ENCODE peak calls at places on chromosomes 4 and X, in five cellular contexts. J is fibroblast of lung; Q is CD4-positive, CD25-positive, alpha-beta regulatory T cell; O is colonic mucosa; G is heart right ventricle. U is an unnamed sample. For H3K27me3, H3K9me3 and H3K4me1, the result is how much of the 10 kb centered on the place peaks cover.

GRCh38 chr4:26342328-26343040 is 21.7 kb downstream of the RBPJ start:
- DNase-seq in G (no peak), Q (no peak), O (no peak), J (peak), U (no peak)

GRCh38 chr4:154078504-154079350 is 289.8 kb upstream of the SFRP2 start:
- DNase-seq in J (no peak), G (no peak), O (no peak), Q (no peak), U (no peak)

GRCh38 chrX:120857240-120857639 is 18.4 kb downstream of the CT47B1 start:
- DNase-seq in Q (peak), J (no peak), O (no peak), G (no peak), U (no peak)

GRCh38 chr4:23130845-23131244 is 438.1 kb downstream of the GBA3 start:
- DNase-seq in O (no peak), Q (no peak), J (no peak), G (no peak), U (no peak)

GRCh38 chr4:25367004-25367621 is 9.9 kb upstream of the ANAPC4 start:
- DNase-seq in O (no peak), J (peak), G (no peak), Q (peak), U (no peak)

GRCh38 chr4:108168672-108169562 is at the start of gene LEF1:
- DNase-seq in J (peak), G (no peak), Q (peak), O (peak), U (peak)

GRCh38 chrX:2451456-2452316 is 49.1 kb downstream of the DHRSX start:
- DNase-seq in Q (no peak), O (no peak), J (peak), G (no peak), U (no peak)

GRCh38 chrX:151624677-151625076 is 61.2 kb downstream of the PASD1 start:
- DNase-seq in G (no peak), Q (no peak), J (no peak), O (no peak), U (no peak)

GRCh38 chr4:98612318-98613250 is 45.8 kb downstream of the TSPAN5 start:
- DNase-seq in O (no peak), Q (no peak), J (peak), G (no peak), U (no peak)

GRCh38 chr4:42638993-42639392 is 17.9 kb downstream of the ATP8A1 start:
- DNase-seq in O (no peak), Q (no peak), G (no peak), J (no peak), U (no peak)

GRCh38 chr4:3330682-3331081 is 37.9 kb downstream of the RGS12 start:
- DNase-seq in J (no peak), O (no peak), G (no peak), Q (no peak), U (peak)

GRCh38 chr4:8869002-8869878 is 2.4 kb downstream of the HMX1 start:
- DNase-seq in G (no peak), Q (no peak), O (no peak), J (no peak), U (no peak)

GRCh38 chr4:8871417-8872401 is at the start of gene HMX1:
- DNase-seq in J (no peak), O (no peak), Q (no peak), G (peak), U (no peak)

GRCh38 chr4:8872402-8873291 is 1.0 kb upstream of the HMX1 start:
- DNase-seq in J (no peak), Q (peak), G (no peak), O (no peak), U (no peak)

GRCh38 chr4:8869879-8870646 is 1.6 kb downstream of the HMX1 start:
- DNase-seq in G (no peak), J (no peak), O (no peak), Q (no peak), U (no peak)

GRCh38 chr4:8870647-8871416 is 807 bp downstream of the HMX1 start:
- DNase-seq in Q (no peak), G (no peak), O (no peak), J (no peak), U (no peak)
- H3K27me3 ChIP-seq in Q (under half), G (half or more), O (half or more), J (half or more), U (under half)

DNA sequence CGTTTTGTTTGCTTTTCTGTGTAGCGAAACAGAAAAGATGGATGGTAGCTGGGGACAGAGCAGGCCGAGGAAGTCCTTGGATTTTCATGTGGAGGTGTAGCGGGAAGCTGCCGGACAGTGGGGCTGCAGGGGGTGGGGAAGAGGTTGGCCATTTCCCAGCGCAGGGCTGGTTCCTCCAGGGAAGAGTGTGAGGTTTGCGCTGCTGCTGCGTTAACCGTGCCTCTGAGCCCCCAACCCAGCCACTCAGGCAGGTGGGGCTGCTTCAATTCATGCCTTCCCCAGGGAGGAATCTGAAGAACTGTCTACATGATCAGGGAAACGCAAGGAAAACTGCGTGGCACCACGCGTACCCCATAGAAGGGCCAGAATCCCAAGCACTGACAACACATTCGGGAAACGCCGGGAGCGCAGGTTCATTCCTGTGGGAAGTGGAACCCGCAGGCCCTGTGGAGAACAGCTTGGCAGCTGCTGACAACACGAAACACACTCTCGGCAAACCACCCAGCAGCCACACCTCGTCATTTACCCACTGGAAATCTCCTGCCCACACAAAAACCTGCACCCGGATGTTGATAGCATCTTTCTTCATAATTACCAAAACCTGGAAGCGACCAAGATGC is 57.7 kb downstream of the PCGF3 start:
- DNase-seq in G (no peak), O (no peak), J (no peak), Q (no peak), U (no peak)
- H3K9me3 ChIP-seq in G (under half), O (under half), J (under half), Q (under half), U (under half)

GRCh38 chrX:46576458-46576857 is 2.9 kb downstream of the CHST7 start:
- DNase-seq in Q (no peak), J (peak), G (no peak), O (no peak), U (no peak)

GRCh38 chrX:46579250-46579649 is 5.7 kb downstream of the CHST7 start:
- DNase-seq in J (no peak), O (no peak), G (no peak), Q (no peak), U (no peak)

GRCh38 chrX:46575586-46575985 is 2.0 kb downstream of the CHST7 start:
- DNase-seq in G (no peak), J (no peak), O (no peak), Q (no peak), U (no peak)

GRCh38 chrX:46575991-46576392 is 2.4 kb downstream of the CHST7 start:
- DNase-seq in G (peak), Q (peak), J (peak), O (peak), U (no peak)

GRCh38 chrX:46577116-46578005 is 3.8 kb downstream of the CHST7 start:
- DNase-seq in Q (no peak), J (peak), G (no peak), O (no peak), U (no peak)
- H3K4me1 ChIP-seq in Q (under half), J (under half), G (under half), O (under half), U (under half)

GRCh38 chrX:142576615-142577014 is 371.5 kb upstream of the MAGEC2 start:
- DNase-seq in G (no peak), O (no peak), J (no peak), Q (no peak), U (no peak)
- H3K27me3 ChIP-seq in G (under half), O (under half), J (under half), Q (under half), U (under half)

GRCh38 chr4:20124317-20125026 is 127.2 kb upstream of the SLIT2 start:
- DNase-seq in J (no peak), G (no peak), O (no peak), Q (no peak), U (no peak)
- H3K9me3 ChIP-seq in J (under half), G (under half), O (under half), Q (under half), U (under half)

U was measured in pancreas.